ENCODE peak calls at places on chromosome 17, in eight cellular contexts. D is heart right ventricle; C is transverse colon; J is upper lobe of right lung; R is OCI-LY7; B is A549; S is GM12865; H is CD8-positive, alpha-beta memory T cell. Y is an unnamed sample.

GRCh38 chr17:8397636-8398035 is at the start of gene RNF222:
- DNase-seq in D (no peak), C (no peak), J (no peak), R (no peak), B (no peak), S (no peak), H (no peak), Y (no peak)

GRCh38 chr17:81019563-81020442 is 15.1 kb upstream of the BAIAP2 start:
- DNase-seq in D (no peak), C (no peak), J (peak; percentile 57), R (no peak), B (no peak), S (no peak), H (peak; percentile 42), Y (no peak)

GRCh38 chr17:10121971-10122707 is 76.3 kb downstream of the GAS7 start:
- DNase-seq in D (peak; percentile 51), C (no peak), J (peak; percentile 20), R (no peak), B (no peak), S (peak; percentile 70), H (peak; percentile 66), Y (no peak)

GRCh38 chr17:51371732-51372151 is 111.4 kb downstream of the UTP18 start:
- DNase-seq in D (no peak), C (no peak), J (no peak), R (peak; percentile 77), B (peak; percentile 88), S (peak; percentile 83), H (no peak), Y (no peak)

GRCh38 chr17:77200711-77201110 is 59.9 kb downstream of the SEC14L1 start:
- DNase-seq in D (no peak), C (no peak), J (no peak), R (no peak), B (no peak), S (no peak), H (no peak), Y (no peak)

GRCh38 chr17:72422505-72423285 is 301.9 kb downstream of the SOX9 start:
- DNase-seq in D (peak; percentile 40), C (peak; percentile 59), J (no peak), R (peak; percentile 3), B (peak; percentile 97), S (peak; percentile 95), H (no peak), Y (peak; percentile 50)

GRCh38 chr17:72822358-72823023 is 270.0 kb downstream of the SLC39A11 start:
- DNase-seq in D (no peak), C (no peak), J (no peak), R (no peak), B (no peak), S (peak; percentile 31), H (no peak), Y (no peak)

GRCh38 chr17:77374170-77374936 is 233.6 kb downstream of the SEC14L1 start:
- DNase-seq in D (peak; percentile 83), C (peak; percentile 78), J (peak; percentile 89), R (peak; percentile 78), B (no peak), S (no peak), H (peak; percentile 85), Y (peak; percentile 87)

GRCh38 chr17:18361837-18362380 is 1.4 kb downstream of the SHMT1 start:
- DNase-seq in D (no peak), C (no peak), J (no peak), R (peak; percentile 9), B (no peak), S (no peak), H (no peak), Y (no peak)

GRCh38 chr17:2564876-2565275 is 28.6 kb upstream of the PAFAH1B1 start:
- DNase-seq in D (no peak), C (peak; percentile 23), J (peak; percentile 67), R (no peak), B (no peak), S (no peak), H (no peak), Y (peak; percentile 47)

GRCh38 chr17:57672971-57673370 is 72.1 kb downstream of the CCDC182 start:
- DNase-seq in D (no peak), C (no peak), J (no peak), R (no peak), B (no peak), S (no peak), H (no peak), Y (no peak)

GRCh38 chr17:78592991-78593329 is 15.8 kb upstream of the DNAH17 start:
- DNase-seq in D (no peak), C (no peak), J (no peak), R (no peak), B (no peak), S (no peak), H (no peak), Y (no peak)
- H3K4me3 ChIP-seq in D (no peak overlapping the region), C (no peak overlapping the region), J (no peak overlapping the region), R (no peak overlapping the region), B (peak overlapping the region; percentile 9), S (no peak overlapping the region), H (no peak overlapping the region), Y (no peak overlapping the region)

GRCh38 chr17:4014148-4014927 is 50.1 kb upstream of the ATP2A3 start:
- DNase-seq in D (no peak), C (no peak), J (no peak), R (no peak), B (no peak), S (no peak), H (no peak), Y (no peak)
- H3K4me3 ChIP-seq in D (no peak overlapping the region), C (no peak overlapping the region), J (no peak overlapping the region), R (no peak overlapping the region), B (no peak overlapping the region), S (no peak overlapping the region), H (no peak overlapping the region), Y (no peak overlapping the region)

GRCh38 chr17:11601661-11602060 is 3.4 kb downstream of the DNAH9 start:
- DNase-seq in D (no peak), C (no peak), J (no peak), R (no peak), B (no peak), S (no peak), H (no peak), Y (no peak)

GRCh38 chr17:11598274-11599221 is at the start of gene DNAH9:
- DNase-seq in D (peak; percentile 95), C (peak; percentile 96), J (peak; percentile 97), R (no peak), B (peak; percentile 62), S (no peak), H (no peak), Y (peak; percentile 98)
- H3K4me3 ChIP-seq in D (peak within 1 kb of the TSS; percentile 55), C (peak within 1 kb of the TSS; percentile 54), J (peak within 1 kb of the TSS; percentile 56), R (no peak within 1 kb of the TSS), B (peak within 1 kb of the TSS; percentile 49), S (no peak within 1 kb of the TSS), H (no peak within 1 kb of the TSS), Y (peak within 1 kb of the TSS; percentile 85)

GRCh38 chr17:48307222-48307621 is 122.8 kb downstream of the SKAP1 start:
- DNase-seq in D (no peak), C (no peak), J (no peak), R (no peak), B (no peak), S (no peak), H (no peak), Y (no peak)

GRCh38 chr17:48311324-48311723 is 118.7 kb downstream of the SKAP1 start:
- DNase-seq in D (no peak), C (no peak), J (no peak), R (no peak), B (no peak), S (no peak), H (no peak), Y (no peak)

GRCh38 chr17:48307814-48308411 is 122.1 kb downstream of the SKAP1 start:
- DNase-seq in D (peak; percentile 19), C (peak; percentile 64), J (no peak), R (peak; percentile 70), B (peak; percentile 58), S (peak; percentile 84), H (peak; percentile 64), Y (peak; percentile 54)

GRCh38 chr17:48310748-48311213 is 119.2 kb downstream of the SKAP1 start:
- DNase-seq in D (no peak), C (no peak), J (no peak), R (no peak), B (no peak), S (no peak), H (no peak), Y (no peak)

GRCh38 chr17:48308591-48308990 is 121.4 kb downstream of the SKAP1 start:
- DNase-seq in D (no peak), C (no peak), J (no peak), R (no peak), B (no peak), S (no peak), H (no peak), Y (no peak)
- H3K4me3 ChIP-seq in D (no peak overlapping the region), C (no peak overlapping the region), J (no peak overlapping the region), R (no peak overlapping the region), B (no peak overlapping the region), S (no peak overlapping the region), H (no peak overlapping the region), Y (no peak overlapping the region)